ENCODE peak calls at places on chromosomes 5 and 9, in seven cellular contexts. Q, O, A, W, F, G and K are unnamed samples.

GRCh38 chr5:11483630-11484029 is 420.6 kb downstream of the CTNND2 start:
- DNase-seq in W (no peak), Q (peak; percentile 4), F (peak; percentile 67), G (no peak), O (peak; percentile 74), A (no peak), K (no peak)

GRCh38 chr5:150514708-150515211 is 6.8 kb downstream of the NDST1 start:
- DNase-seq in Q (peak; percentile 71), W (peak; percentile 66), O (peak; percentile 78), A (no peak), F (peak; percentile 69), G (no peak), K (peak; percentile 68)

GRCh38 chr5:40784027-40784653 is 14.0 kb downstream of the PRKAA1 start:
- DNase-seq in G (no peak), F (no peak), W (no peak), O (no peak), A (no peak), Q (no peak), K (no peak)

GRCh38 chr5:37834542-37835399 is 5.1 kb downstream of the GDNF start:
- DNase-seq in F (no peak), G (no peak), W (no peak), O (peak; percentile 49), A (no peak), Q (no peak), K (no peak)

GRCh38 chr5:16737620-16738364 is 121.0 kb upstream of the RETREG1 start:
- DNase-seq in A (peak; percentile 64), W (no peak), O (no peak), G (no peak), F (no peak), Q (no peak), K (peak; percentile 16)

GRCh38 chr9:111700776-111701175 is 39.4 kb downstream of the GNG10 start:
- DNase-seq in Q (no peak), W (no peak), A (no peak), O (no peak), F (no peak), G (no peak), K (no peak)

GRCh38 chr9:1049641-1050040 is 516 bp upstream of the DMRT2 start:
- DNase-seq in F (no peak), A (no peak), Q (no peak), W (no peak), O (no peak), G (no peak), K (no peak)

GRCh38 chr5:138990986-138991645 is 116.0 kb upstream of the LRRTM2 start:
- DNase-seq in F (no peak), A (no peak), Q (no peak), W (no peak), O (no peak), G (no peak), K (no peak)

DNA sequence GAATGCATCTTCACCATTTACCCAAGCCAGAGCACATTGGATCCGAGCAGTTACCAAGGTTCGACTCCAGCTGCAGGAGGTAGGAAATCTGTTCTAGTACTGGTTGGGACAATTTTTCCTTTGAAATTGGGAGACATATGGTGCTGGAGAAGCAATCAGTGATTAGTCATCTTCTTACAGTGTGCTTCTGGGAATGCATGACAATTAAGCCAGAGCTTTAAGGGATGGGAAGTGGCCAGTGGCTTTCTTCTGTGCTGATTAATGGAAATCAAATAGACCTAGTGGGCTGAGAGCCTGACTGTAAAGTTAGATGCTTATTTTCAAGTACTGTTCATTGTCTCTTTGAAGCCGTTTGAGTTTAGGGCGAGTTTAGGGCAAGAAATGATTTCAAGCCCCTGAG is 152.1 kb downstream of the UNC13B start:
- DNase-seq in O (peak; percentile 91), G (no peak), Q (peak; percentile 66), F (peak; percentile 87), W (no peak), A (no peak), K (no peak)
- H3K36me3 ChIP-seq in O (no peaks in the 10 kb centered on the region), G (no peaks in the 10 kb centered on the region), Q (no peaks in the 10 kb centered on the region), F (no peaks in the 10 kb centered on the region), W (peaks cover 2% of the 10 kb centered on the region), A (peaks cover 7% of the 10 kb centered on the region), K (no peaks in the 10 kb centered on the region)

GRCh38 chr9:130682490-130683121 is 11.0 kb upstream of the EXOSC2 start:
- DNase-seq in W (peak; percentile 58), A (no peak), O (peak; percentile 61), F (peak; percentile 32), G (peak; percentile 69), Q (peak; percentile 92), K (peak; percentile 63)
- TF ChIP-seq EZH2 in W (peak; percentile 5), A (no peak), O (no peak), F (no peak), G (no peak), Q (no peak), K (no peak)

DNA sequence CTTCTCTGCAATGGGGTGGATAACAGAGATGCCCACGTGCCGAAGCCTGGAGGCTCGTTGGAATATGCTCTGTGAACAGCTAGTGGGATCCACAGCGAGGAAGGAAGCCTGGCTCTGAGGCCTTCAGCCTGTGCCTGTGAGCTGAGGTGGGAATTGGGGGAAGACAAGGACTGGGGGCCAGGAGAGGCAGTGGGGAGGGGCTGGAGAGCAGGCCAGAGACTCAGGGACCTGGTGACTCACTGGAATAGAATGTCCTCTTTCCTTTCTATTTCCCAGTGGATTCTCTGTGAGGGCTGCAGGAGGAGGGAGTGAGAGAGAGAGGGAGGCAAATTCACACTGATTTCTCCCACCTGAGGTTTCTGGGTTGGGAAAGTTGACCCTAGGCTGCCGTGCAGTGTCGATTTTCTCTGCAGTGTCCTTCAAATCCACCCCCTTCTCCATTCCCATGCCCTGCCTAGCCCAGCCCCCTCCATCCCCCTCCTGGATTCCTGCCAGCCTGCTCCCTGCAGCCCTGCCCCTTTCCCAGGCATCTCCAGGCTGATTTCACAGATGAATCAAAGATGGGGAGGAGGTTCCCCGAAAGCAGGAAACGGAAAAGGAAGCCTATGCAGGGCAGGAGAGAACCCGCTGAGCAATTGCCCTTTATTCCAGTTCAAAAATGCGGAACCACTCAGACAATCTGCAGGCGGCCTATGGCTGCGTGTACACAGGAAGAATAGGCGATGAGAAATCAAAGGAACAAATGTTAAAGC is 1.4 kb upstream of the SPAAR start:
- DNase-seq in O (peak; percentile 94), A (peak; percentile 49), G (peak; percentile 32), W (peak; percentile 74), F (peak; percentile 90), Q (peak; percentile 87), K (peak; percentile 69)
- H3K4me1 ChIP-seq in O (peaks cover 45% of the 10 kb centered on the region), A (peaks cover 17% of the 10 kb centered on the region), G (peaks cover 47% of the 10 kb centered on the region), W (peaks cover 62% of the 10 kb centered on the region), F (peaks cover 46% of the 10 kb centered on the region), Q (peaks cover 52% of the 10 kb centered on the region), K (peaks cover 70% of the 10 kb centered on the region)

DNA sequence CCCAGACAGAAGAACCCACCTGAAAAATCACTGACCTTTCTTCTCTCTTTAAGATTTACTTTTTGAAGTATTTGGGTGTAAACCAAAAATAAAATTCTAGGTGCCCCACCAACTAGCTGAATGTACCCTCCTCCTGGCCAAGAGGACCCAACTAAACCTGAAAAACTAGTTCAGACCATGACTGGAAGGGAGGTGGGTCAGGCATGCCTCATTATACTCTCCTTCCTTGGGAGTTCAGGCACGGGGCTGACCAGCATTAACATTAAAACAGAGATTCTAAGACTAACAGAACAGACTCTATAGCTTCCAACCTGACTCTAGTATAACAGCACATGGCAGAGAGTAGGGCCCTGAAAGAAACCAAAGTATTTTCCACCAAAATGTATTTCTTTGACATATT is 61.4 kb downstream of the CERT1 start:
- DNase-seq in A (no peak), Q (no peak), O (no peak), G (no peak), F (no peak), W (peak; percentile 16), K (no peak)
- H3K36me3 ChIP-seq in A (no peaks in the 10 kb centered on the region), Q (no peaks in the 10 kb centered on the region), O (no peaks in the 10 kb centered on the region), G (no peaks in the 10 kb centered on the region), F (no peaks in the 10 kb centered on the region), W (no peaks in the 10 kb centered on the region), K (peaks cover 1% of the 10 kb centered on the region)

DNA sequence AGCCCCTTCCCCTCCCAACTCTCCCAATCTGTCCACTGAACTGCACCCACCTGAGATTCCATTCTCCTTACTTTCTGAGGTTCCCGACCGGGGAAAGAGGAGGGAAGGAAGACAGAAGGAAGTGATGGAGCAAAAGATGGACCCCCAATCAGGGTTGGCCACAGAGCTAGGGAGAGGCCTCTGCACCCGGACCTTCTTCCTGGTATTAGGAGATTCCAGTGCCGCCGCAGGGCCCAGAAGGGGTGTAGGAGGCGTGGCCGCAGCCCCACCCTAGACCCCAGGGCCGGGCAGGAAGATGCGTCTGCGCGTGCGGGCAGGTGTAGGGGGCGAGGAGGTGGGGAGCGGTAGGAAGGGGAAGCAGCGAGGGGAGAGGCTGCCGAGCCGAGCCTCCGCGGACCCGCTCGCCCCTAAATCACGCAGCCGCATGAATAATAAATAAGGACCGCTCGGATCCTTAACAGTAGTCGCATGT is 104.2 kb upstream of the MVB12B start:
- DNase-seq in O (no peak), W (no peak), A (no peak), Q (no peak), G (no peak), F (no peak), K (no peak)
- TF ChIP-seq EZH2 in O (peak; percentile 40), W (no peak), A (no peak), Q (peak; percentile 49), G (no peak), F (peak; percentile 62), K (no peak)

GRCh38 chr9:86350006-86350755 is 4.0 kb downstream of the TUT7 start:
- DNase-seq in Q (no peak), A (no peak), F (no peak), G (no peak), W (no peak), O (no peak), K (no peak)
- H3K4me1 ChIP-seq in Q (peaks cover 42% of the 10 kb centered on the region), A (no peaks in the 10 kb centered on the region), F (peaks cover 19% of the 10 kb centered on the region), G (peaks cover 14% of the 10 kb centered on the region), W (peaks cover 21% of the 10 kb centered on the region), O (peaks cover 5% of the 10 kb centered on the region), K (peaks cover 56% of the 10 kb centered on the region)

DNA sequence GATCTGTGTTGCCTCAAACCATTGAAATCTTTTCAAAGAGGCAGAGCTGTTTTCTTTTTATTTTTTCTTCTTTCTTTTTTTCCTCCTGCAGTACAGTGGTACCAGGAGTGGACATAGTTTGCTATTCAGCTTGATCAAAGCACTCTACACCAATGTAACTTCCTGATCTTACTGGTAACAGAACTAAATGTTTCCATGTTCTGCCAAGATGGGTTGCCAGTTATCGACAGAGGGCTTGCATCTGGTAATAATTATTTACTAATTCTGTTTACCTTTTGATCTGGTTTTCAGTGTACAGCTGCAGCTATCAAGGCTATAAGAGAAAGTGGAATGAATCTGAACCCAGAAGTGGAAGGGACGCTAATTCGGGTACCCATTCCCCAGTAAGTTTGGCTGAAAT is 26.8 kb downstream of the MRRF start:
- DNase-seq in O (no peak), G (no peak), Q (no peak), F (no peak), A (no peak), W (no peak), K (no peak)
- H3K36me3 ChIP-seq in O (peaks cover 6% of the 10 kb centered on the region), G (peaks cover 35% of the 10 kb centered on the region), Q (peaks cover 50% of the 10 kb centered on the region), F (peaks cover 38% of the 10 kb centered on the region), A (peaks cover 32% of the 10 kb centered on the region), W (peaks cover 27% of the 10 kb centered on the region), K (peaks cover 28% of the 10 kb centered on the region)

DNA sequence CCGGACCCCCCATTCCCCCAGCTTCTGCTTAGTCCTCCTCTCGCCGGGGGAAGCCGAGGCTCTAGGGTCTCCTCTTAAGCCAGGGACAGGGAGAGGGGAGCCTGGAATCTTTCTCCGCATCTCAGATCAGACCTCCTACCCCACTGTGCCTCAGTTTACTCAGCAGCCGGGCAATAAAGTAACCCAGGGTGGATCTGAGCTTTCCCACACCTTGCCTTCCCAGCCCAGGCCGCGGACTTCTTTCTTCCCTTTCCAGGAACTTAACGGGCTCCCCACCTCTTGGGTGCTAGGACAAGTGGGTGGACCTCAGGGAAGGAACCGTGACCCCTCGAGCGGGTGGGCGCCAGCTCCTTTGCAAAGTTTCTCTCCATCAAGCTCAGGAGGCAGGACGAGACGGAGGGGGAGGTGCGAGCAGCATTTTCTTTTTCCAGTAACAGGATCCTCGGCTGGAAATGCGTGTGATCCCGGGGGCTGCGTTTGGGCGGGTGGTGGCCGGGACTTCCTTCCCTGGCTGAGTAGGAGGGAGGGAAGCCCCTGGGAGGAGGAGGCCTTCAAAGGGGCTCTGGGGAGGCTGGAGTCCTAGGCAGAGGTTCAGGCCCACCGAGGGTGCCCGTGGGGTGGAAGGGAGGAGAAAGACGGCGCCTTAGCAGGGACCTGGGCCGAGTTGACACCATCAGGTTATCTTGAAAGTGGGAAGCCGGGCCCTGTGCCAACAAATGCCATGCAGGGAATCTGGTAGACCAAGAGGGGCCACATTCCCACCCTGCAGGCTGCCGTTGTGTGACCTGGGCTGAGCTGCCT is 803 bp downstream of the DAB2IP start:
- DNase-seq in O (peak; percentile 23), A (no peak), F (no peak), Q (peak; percentile 7), W (no peak), G (no peak), K (peak; percentile 32)
- TF ChIP-seq EZH2 in O (peak; percentile 86), A (no peak), F (no peak), Q (no peak), W (peak; percentile 51), G (no peak), K (no peak)